ENCODE peak calls at places on chromosomes 4 and X, in four cellular contexts. L, P, E and T are unnamed samples.

GRCh38 chrX:17521871-17522693 is 147.1 kb downstream of the NHS start:
- DNase-seq in L (no peak), P (no peak), E (no peak), T (peak)

GRCh38 chr4:177375372-177375771 is 65.7 kb downstream of the NEIL3 start:
- DNase-seq in L (no peak), P (no peak), E (no peak), T (no peak)

GRCh38 chr4:123401466-123402175 is 5.0 kb downstream of the SPRY1 start:
- DNase-seq in L (no peak), P (no peak), E (no peak), T (no peak)

GRCh38 chr4:4869731-4870483 is 10.4 kb downstream of the MSX1 start:
- DNase-seq in L (no peak), P (no peak), E (no peak), T (no peak)

GRCh38 chr4:57109847-57110634 is at the start of gene IGFBP7:
- DNase-seq in L (peak), P (no peak), E (no peak), T (peak)

GRCh38 chrX:74579597-74580209 is 34.7 kb downstream of the RLIM start:
- DNase-seq in L (no peak), P (no peak), E (no peak), T (no peak)

GRCh38 chrX:132389480-132389879 is 99.4 kb downstream of the MBNL3 start:
- DNase-seq in L (no peak), P (no peak), E (no peak), T (no peak)

GRCh38 chr4:148215202-148215601 is 227.0 kb downstream of the NR3C2 start:
- DNase-seq in L (no peak), P (no peak), E (no peak), T (no peak)

GRCh38 chr4:37799941-37800554 is 26.4 kb upstream of the PGM2 start:
- DNase-seq in L (no peak), P (no peak), E (no peak), T (no peak)

GRCh38 chr4:93203708-93204107 is 624.8 kb upstream of the ATOH1 start:
- DNase-seq in L (no peak), P (no peak), E (no peak), T (peak)

GRCh38 chr4:13445841-13446790 is 38.0 kb downstream of the RAB28 start:
- DNase-seq in L (no peak), P (no peak), E (no peak), T (no peak)

GRCh38 chr4:138437263-138437851 is 195.2 kb upstream of the SLC7A11 start:
- DNase-seq in L (no peak), P (no peak), E (no peak), T (no peak)

GRCh38 chr4:10589808-10590207 is 94.8 kb downstream of the CLNK start:
- DNase-seq in L (no peak), P (no peak), E (no peak), T (no peak)

GRCh38 chr4:20682853-20683252 is 17.4 kb upstream of the PACRGL start:
- DNase-seq in L (no peak), P (no peak), E (no peak), T (no peak)

GRCh38 chr4:2044119-2044485 is 15.0 kb upstream of the NAT8L start:
- DNase-seq in L (no peak), P (no peak), E (no peak), T (no peak)

GRCh38 chr4:83393908-83394307 is 59.3 kb upstream of the HPSE start:
- DNase-seq in L (no peak), P (no peak), E (no peak), T (no peak)

GRCh38 chr4:61298178-61298740 is 98.1 kb downstream of the ADGRL3 start:
- DNase-seq in L (no peak), P (no peak), E (no peak), T (no peak)

GRCh38 chr4:69064391-69064790 is 31.9 kb upstream of the UGT2B7 start:
- DNase-seq in L (no peak), P (no peak), E (no peak), T (no peak)

GRCh38 chr4:25667931-25668557 is 12.4 kb downstream of the SLC34A2 start:
- DNase-seq in L (no peak), P (no peak), E (no peak), T (peak)

GRCh38 chr4:15654556-15655222 is 468 bp downstream of the FBXL5 start:
- DNase-seq in L (peak), P (peak), E (peak), T (peak)